ENCODE peak calls at places on chromosomes 12 and 14, in nine cellular contexts. R, M, Y, F, I, U, Z, G and Q are unnamed samples.

GRCh38 chr14:68612049-68612448 is 180.8 kb downstream of the ZFP36L1 start:
- DNase-seq in R (no peak), M (no peak), Y (no peak), F (no peak), I (no peak), U (no peak), Z (no peak), G (no peak), Q (no peak)

GRCh38 chr12:122097641-122098364 is 19.2 kb downstream of the MLXIP start:
- DNase-seq in R (peak), M (no peak), Y (no peak), F (no peak), I (peak), U (no peak), Z (no peak), G (peak), Q (no peak)

GRCh38 chr14:68248481-68249255 is 429.1 kb downstream of the RAD51B start:
- DNase-seq in R (peak), M (peak), Y (peak), F (no peak), I (no peak), U (no peak), Z (no peak), G (peak), Q (peak)

GRCh38 chr12:65858831-65859230 is 34.5 kb downstream of the HMGA2 start:
- DNase-seq in R (no peak), M (no peak), Y (no peak), F (no peak), I (no peak), U (no peak), Z (no peak), G (peak), Q (no peak)

GRCh38 chr14:51595831-51596472 is 55.8 kb upstream of the FRMD6 start:
- DNase-seq in R (no peak), M (no peak), Y (no peak), F (no peak), I (no peak), U (no peak), Z (no peak), G (peak), Q (no peak)

GRCh38 chr12:91565246-91565645 is 382.6 kb upstream of the DCN start:
- DNase-seq in R (no peak), M (no peak), Y (no peak), F (no peak), I (no peak), U (no peak), Z (no peak), G (peak), Q (no peak)

GRCh38 chr12:84596276-84596675 is 316.3 kb downstream of the SLC6A15 start:
- DNase-seq in R (no peak), M (no peak), Y (no peak), F (no peak), I (no peak), U (no peak), Z (no peak), G (no peak), Q (no peak)

GRCh38 chr12:62006076-62006732 is 254.0 kb upstream of the USP15 start:
- DNase-seq in R (peak), M (no peak), Y (peak), F (no peak), I (no peak), U (no peak), Z (no peak), G (peak), Q (peak)

GRCh38 chr12:123471374-123472068 is 13.6 kb downstream of the SNRNP35 start:
- DNase-seq in R (peak), M (no peak), Y (no peak), F (no peak), I (no peak), U (peak), Z (no peak), G (peak), Q (no peak)

GRCh38 chr12:124517260-124518050 is 50.0 kb downstream of the NCOR2 start:
- DNase-seq in R (peak), M (no peak), Y (no peak), F (peak), I (peak), U (no peak), Z (no peak), G (peak), Q (no peak)

GRCh38 chr12:52391618-52392002 is 6.2 kb upstream of the KRT84 start:
- DNase-seq in R (peak), M (no peak), Y (no peak), F (no peak), I (no peak), U (no peak), Z (no peak), G (peak), Q (no peak)

GRCh38 chr14:100221419-100222218 is 17.3 kb upstream of the YY1 start:
- DNase-seq in R (no peak), M (peak), Y (peak), F (no peak), I (peak), U (peak), Z (no peak), G (peak), Q (peak)

GRCh38 chr14:74550071-74550470 is 56.5 kb downstream of the ISCA2 start:
- DNase-seq in R (no peak), M (no peak), Y (no peak), F (no peak), I (no peak), U (no peak), Z (no peak), G (no peak), Q (no peak)

GRCh38 chr14:74551431-74551830 is 57.9 kb downstream of the ISCA2 start:
- DNase-seq in R (no peak), M (no peak), Y (no peak), F (no peak), I (no peak), U (no peak), Z (no peak), G (no peak), Q (no peak)

GRCh38 chr14:74551001-74551400 is 57.4 kb downstream of the ISCA2 start:
- DNase-seq in R (no peak), M (no peak), Y (no peak), F (no peak), I (no peak), U (no peak), Z (no peak), G (no peak), Q (no peak)

GRCh38 chr14:74548881-74549280 is 55.3 kb downstream of the ISCA2 start:
- DNase-seq in R (no peak), M (no peak), Y (no peak), F (no peak), I (peak), U (no peak), Z (no peak), G (no peak), Q (no peak)

GRCh38 chr14:74549588-74549987 is 56.0 kb downstream of the ISCA2 start:
- DNase-seq in R (peak), M (no peak), Y (no peak), F (no peak), I (no peak), U (no peak), Z (no peak), G (no peak), Q (no peak)
- TF ChIP-seq CTCF in R (peak), M (no peak), Y (no peak), F (no peak), I (no peak), U (peak), Z (no peak), G (peak), Q (no peak)

GRCh38 chr12:98227162-98227561 is 288.2 kb upstream of the TMPO start:
- DNase-seq in R (peak), M (no peak), Y (peak), F (no peak), I (no peak), U (no peak), Z (no peak), G (no peak), Q (no peak)
- TF ChIP-seq CTCF in R (peak), M (no peak), Y (peak), F (no peak), I (no peak), U (peak), Z (no peak), G (peak), Q (peak)

GRCh38 chr12:58378038-58378437 is 436.7 kb downstream of the ATP23 start:
- DNase-seq in R (no peak), M (no peak), Y (no peak), F (no peak), I (no peak), U (no peak), Z (no peak), G (peak), Q (no peak)
- TF ChIP-seq CTCF in R (no peak), M (no peak), Y (no peak), F (no peak), I (no peak), U (no peak), Z (no peak), G (no peak), Q (no peak)

DNA sequence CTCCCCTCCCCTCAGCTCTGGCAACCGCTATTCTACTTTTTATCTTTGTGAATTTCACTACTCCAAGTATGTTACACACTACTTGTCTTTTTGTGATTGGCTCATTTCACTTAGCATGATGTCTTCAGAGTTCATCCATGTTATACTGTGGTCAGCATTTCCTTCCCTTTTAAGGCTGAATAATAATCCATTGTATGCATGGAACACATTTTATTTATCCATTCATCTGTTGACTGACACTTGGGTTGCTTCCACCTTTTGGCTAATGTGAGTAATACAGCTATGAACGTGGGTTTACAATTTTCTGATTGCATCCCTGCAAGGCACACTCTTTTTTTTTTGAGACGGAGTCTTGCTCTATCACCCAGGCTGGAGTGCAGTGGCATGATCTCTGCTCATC is 53.0 kb upstream of the FUT8 start:
- DNase-seq in R (peak), M (no peak), Y (no peak), F (no peak), I (no peak), U (no peak), Z (no peak), G (peak), Q (no peak)
- TF ChIP-seq CTCF in R (peak), M (no peak), Y (no peak), F (no peak), I (no peak), U (no peak), Z (no peak), G (no peak), Q (peak)